ENCODE peak calls at places on chromosomes 6 and 20, in five cellular contexts. A is tibial nerve, S is ovary, Y is H1, Q is GM12878. T is an unnamed sample.

GRCh38 chr6:88378639-88379038 is 212.5 kb upstream of the CNR1 start:
- DNase-seq in Y (no peak), A (no peak), S (no peak), Q (no peak), T (no peak)

GRCh38 chr20:61913423-61914225 is 152.1 kb downstream of the TAF4 start:
- DNase-seq in A (no peak), Q (peak), S (no peak), Y (no peak), T (no peak)

GRCh38 chr6:31952140-31952805 is 6.4 kb downstream of the CFB start:
- DNase-seq in A (peak), S (peak), Y (peak), Q (no peak), T (peak)

GRCh38 chr6:17120019-17120418 is 18.2 kb downstream of the STMND1 start:
- DNase-seq in Q (no peak), A (no peak), S (no peak), Y (no peak), T (no peak)

GRCh38 chr6:40325041-40325440 is 262.1 kb downstream of the LRFN2 start:
- DNase-seq in S (no peak), Q (no peak), A (no peak), Y (no peak), T (peak)

GRCh38 chr6:135088818-135089809 is 34.5 kb upstream of the HBS1L start:
- DNase-seq in A (no peak), Y (no peak), S (no peak), Q (peak), T (no peak)

GRCh38 chr6:62150048-62150663 is 135.9 kb downstream of the KHDRBS2 start:
- DNase-seq in Q (no peak), A (no peak), S (no peak), Y (no peak), T (no peak)

GRCh38 chr20:57792386-57793095 is 82.7 kb upstream of the PMEPA1 start:
- DNase-seq in S (no peak), Y (no peak), Q (no peak), A (no peak), T (no peak)

GRCh38 chr6:82248233-82248735 is 740 bp upstream of the IBTK start:
- DNase-seq in A (no peak), Q (no peak), Y (no peak), S (no peak), T (peak)

GRCh38 chr6:31878761-31879542 is at the start of gene SLC44A4:
- DNase-seq in Q (no peak), Y (peak), A (no peak), S (no peak), T (peak)

GRCh38 chr6:170407200-170407599 is 100.6 kb downstream of the FAM120B start:
- DNase-seq in Q (no peak), S (no peak), Y (no peak), A (no peak), T (no peak)

GRCh38 chr6:53962631-53963030 is 148.6 kb upstream of the MLIP start:
- DNase-seq in S (no peak), A (no peak), Q (no peak), Y (no peak), T (no peak)

GRCh38 chr6:161103475-161103874 is 111.9 kb downstream of the MAP3K4 start:
- DNase-seq in Y (no peak), A (no peak), S (no peak), Q (no peak), T (no peak)

GRCh38 chr20:19026121-19026878 is 186.1 kb upstream of the SLC24A3 start:
- DNase-seq in Q (peak), Y (peak), A (no peak), S (peak), T (no peak)

GRCh38 chr6:152301806-152302568 is 335.2 kb downstream of the SYNE1 start:
- DNase-seq in S (peak), A (peak), Y (peak), Q (peak), T (peak)

GRCh38 chr20:54254596-54254995 is 46.7 kb downstream of the PFDN4 start:
- DNase-seq in A (no peak), Q (no peak), S (no peak), Y (no peak), T (no peak)

GRCh38 chr6:5540375-5540774 is 279.1 kb downstream of the FARS2 start:
- DNase-seq in Q (no peak), S (no peak), A (no peak), Y (no peak), T (no peak)

GRCh38 chr6:114939630-114940029 is 596.8 kb upstream of the HS3ST5 start:
- DNase-seq in Y (no peak), A (no peak), S (no peak), Q (no peak), T (no peak)

GRCh38 chr6:100449239-100449691 is 15.5 kb downstream of the SIM1 start:
- DNase-seq in Y (no peak), Q (no peak), S (no peak), A (no peak), T (no peak)

GRCh38 chr6:24982231-24982630 is 46.5 kb upstream of the RIPOR2 start:
- DNase-seq in Q (no peak), Y (no peak), A (no peak), S (no peak), T (no peak)

DNA sequence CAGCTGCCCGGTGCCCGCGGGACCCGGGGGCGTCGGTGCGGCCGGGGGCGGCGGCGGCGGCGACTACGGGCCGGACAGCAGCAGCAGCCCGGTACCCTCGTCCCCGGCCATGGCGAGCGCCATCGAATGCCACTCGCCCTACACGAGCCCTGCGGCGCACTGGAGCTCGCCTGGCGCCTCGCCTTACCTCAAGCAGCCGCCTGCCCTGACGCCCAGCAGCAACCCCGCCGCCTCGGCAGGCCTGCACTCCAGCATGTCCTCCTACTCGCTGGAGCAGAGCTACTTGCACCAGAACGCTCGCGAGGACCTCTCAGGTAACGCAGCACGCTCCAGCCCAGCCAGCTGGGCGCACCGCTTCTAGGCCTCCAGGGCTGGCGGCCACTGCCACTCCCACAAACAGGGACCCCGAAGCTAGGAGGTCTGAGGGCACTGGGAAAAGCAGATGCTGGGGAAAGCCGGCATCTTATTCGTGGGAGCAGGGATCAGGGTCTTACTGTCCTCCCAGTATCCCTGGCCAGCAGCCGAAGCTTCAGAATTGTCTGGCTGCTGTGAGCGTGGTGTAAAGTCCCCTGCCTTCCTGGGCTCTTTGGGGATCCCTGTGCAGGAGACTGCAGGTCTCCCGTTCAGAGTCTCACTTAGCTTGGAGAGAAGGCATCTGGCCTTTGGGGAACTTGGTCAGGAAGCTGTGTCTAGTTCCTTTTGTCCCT is 1.6 kb downstream of the FOXF2 start:
- DNase-seq in S (no peak), Y (peak), A (no peak), Q (no peak), T (no peak)
- H3K4me3 ChIP-seq in S (no peak), Y (no peak), A (peak), Q (no peak), T (peak)

DNA sequence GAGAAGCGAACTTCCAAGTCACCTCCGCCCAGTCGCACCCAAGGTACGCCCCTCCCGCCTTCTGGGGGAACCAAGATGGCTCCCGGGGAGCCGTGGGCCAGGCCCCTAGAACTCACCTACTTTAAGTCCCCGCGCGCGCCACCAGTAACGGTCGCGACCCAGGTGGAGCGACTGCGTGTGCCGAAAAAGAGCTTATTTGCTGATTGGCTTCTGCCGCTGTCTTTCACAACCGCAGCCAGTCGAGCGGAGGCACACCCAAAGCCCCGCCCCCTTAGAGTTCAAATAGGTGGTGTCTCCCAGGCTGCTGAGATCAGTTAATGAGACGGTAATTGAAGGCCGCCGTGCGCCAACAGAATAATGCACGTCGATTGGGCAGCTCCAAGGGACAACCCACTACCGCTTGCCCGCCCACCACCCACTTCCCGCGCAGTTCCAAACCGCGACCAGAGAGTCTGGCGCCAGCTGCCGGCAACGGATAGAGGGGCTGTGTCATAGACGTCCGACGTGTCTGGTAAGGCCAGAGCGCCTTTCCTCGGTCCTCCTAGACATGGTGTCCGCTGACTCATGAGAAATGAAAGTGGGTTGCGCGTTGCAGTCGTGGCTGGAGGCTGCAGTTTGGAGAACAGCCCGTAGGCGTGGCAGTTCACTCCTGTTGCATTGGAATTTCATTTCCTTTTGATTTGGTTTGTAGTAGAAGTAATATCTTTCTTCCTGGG is at the start of gene MDC1:
- DNase-seq in Y (peak), S (peak), A (peak), Q (peak), T (peak)
- TF ChIP-seq EP300 in Y (peak), S (peak), A (peak), Q (peak), T (no peak)

GRCh38 chr6:119076966-119077642 is 1.4 kb downstream of the FAM184A start:
- DNase-seq in S (no peak), A (no peak), Q (no peak), Y (no peak), T (no peak)
- H3K4me3 ChIP-seq in S (peak), A (peak), Q (no peak), Y (peak), T (peak)

GRCh38 chr6:74579794-74580193 is 626.1 kb downstream of the COL12A1 start:
- DNase-seq in A (no peak), Q (no peak), S (no peak), Y (no peak), T (no peak)

GRCh38 chr6:74577619-74578018 is 628.2 kb downstream of the COL12A1 start:
- DNase-seq in A (no peak), S (no peak), Q (no peak), Y (no peak), T (no peak)

GRCh38 chr6:74574794-74575193 is 631.1 kb downstream of the COL12A1 start:
- DNase-seq in Y (no peak), S (no peak), A (no peak), Q (no peak), T (no peak)

GRCh38 chr6:74581681-74582080 is 624.2 kb downstream of the COL12A1 start:
- DNase-seq in Q (no peak), S (no peak), Y (no peak), A (no peak), T (no peak)

DNA sequence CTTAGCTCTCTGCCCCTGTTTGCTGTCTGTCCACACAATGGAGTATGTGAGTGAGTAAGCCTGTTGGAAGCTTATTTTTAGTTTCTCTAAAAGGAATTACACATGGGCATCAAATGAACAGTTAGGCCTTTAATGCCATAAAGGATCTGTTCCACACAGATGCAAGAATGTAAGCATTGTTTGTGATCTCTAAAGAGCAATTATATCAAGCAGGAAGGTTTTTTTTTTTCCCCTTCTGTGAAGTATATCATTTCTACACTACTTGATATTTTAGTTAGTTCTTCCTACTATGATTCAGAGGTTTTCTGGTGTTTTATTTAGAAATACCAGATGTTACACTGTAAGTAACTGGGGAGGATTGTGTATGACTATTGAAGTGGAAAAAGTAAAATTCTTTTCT is 627.5 kb downstream of the COL12A1 start:
- DNase-seq in A (no peak), S (no peak), Y (no peak), Q (no peak), T (no peak)
- TF ChIP-seq EP300 in A (no peak), S (no peak), Y (no peak), Q (no peak), T (no peak)

GRCh38 chr6:33752139-33753015 is 5.7 kb upstream of the IP6K3 start:
- DNase-seq in S (no peak), Y (no peak), A (no peak), Q (no peak), T (peak)
- H3K4me3 ChIP-seq in S (no peak), Y (no peak), A (no peak), Q (no peak), T (no peak)

GRCh38 chr6:36098253-36098919 is 31.9 kb upstream of the MAPK13 start:
- DNase-seq in A (no peak), Q (no peak), S (no peak), Y (no peak), T (no peak)

GRCh38 chr6:36099872-36100483 is 30.3 kb upstream of the MAPK13 start:
- DNase-seq in S (no peak), Q (no peak), A (no peak), Y (no peak), T (no peak)

GRCh38 chr6:36095497-36096391 is 34.6 kb upstream of the MAPK13 start:
- DNase-seq in Y (no peak), Q (no peak), S (no peak), A (no peak), T (peak)

GRCh38 chr6:36101691-36102090 is 28.6 kb upstream of the MAPK13 start:
- DNase-seq in Q (no peak), S (no peak), Y (no peak), A (no peak), T (no peak)

GRCh38 chr6:36098920-36099647 is 31.2 kb upstream of the MAPK13 start:
- DNase-seq in S (no peak), A (no peak), Q (no peak), Y (no peak), T (no peak)
- TF ChIP-seq EP300 in S (no peak), A (no peak), Q (no peak), Y (no peak), T (no peak)

GRCh38 chr20:48444249-48444648 is 383.6 kb downstream of the PREX1 start:
- DNase-seq in S (no peak), A (no peak), Y (no peak), Q (no peak), T (no peak)

GRCh38 chr20:48445827-48446226 is 382.0 kb downstream of the PREX1 start:
- DNase-seq in Y (no peak), Q (no peak), A (no peak), S (no peak), T (no peak)

GRCh38 chr20:48437146-48437545 is 390.7 kb downstream of the PREX1 start:
- DNase-seq in S (no peak), Y (no peak), A (no peak), Q (no peak), T (no peak)

DNA sequence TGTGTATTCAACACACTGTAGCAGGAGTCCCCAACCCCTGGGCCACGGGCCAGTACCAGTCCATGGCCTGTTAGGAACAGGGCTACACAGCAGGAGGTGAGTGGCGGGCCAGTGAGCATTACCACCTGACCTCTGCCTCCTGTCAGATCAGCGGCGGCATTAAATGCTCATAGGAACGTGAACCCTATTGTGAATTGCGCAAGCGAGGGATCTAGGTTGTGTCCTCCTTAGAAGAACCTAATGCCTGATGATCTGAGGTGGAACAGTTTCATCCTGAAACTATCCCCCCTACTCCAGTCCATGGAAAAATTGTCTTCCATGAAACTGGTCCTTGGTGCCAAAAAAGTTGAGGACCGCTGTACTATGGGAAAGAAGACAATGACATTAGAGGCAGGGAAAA is 386.9 kb downstream of the PREX1 start:
- DNase-seq in S (no peak), A (no peak), Y (no peak), Q (no peak), T (no peak)
- H3K4me3 ChIP-seq in S (no peak), A (no peak), Y (no peak), Q (no peak), T (no peak)

GRCh38 chr6:105592329-105592728 is 189.4 kb upstream of the PREP start:
- DNase-seq in Q (no peak), S (no peak), A (no peak), Y (no peak), T (no peak)

GRCh38 chr6:105594272-105594671 is 191.4 kb upstream of the PREP start:
- DNase-seq in Q (no peak), S (no peak), Y (no peak), A (no peak), T (no peak)

GRCh38 chr6:105594821-105595220 is 191.9 kb upstream of the PREP start:
- DNase-seq in Q (no peak), A (no peak), S (no peak), Y (no peak), T (no peak)

GRCh38 chr6:105593056-105593455 is 190.2 kb upstream of the PREP start:
- DNase-seq in Q (no peak), S (no peak), Y (no peak), A (no peak), T (no peak)

GRCh38 chr6:105593805-105594231 is 190.9 kb upstream of the PREP start:
- DNase-seq in Q (no peak), S (no peak), Y (no peak), A (no peak), T (no peak)
- TF ChIP-seq EP300 in Q (no peak), S (no peak), Y (no peak), A (no peak), T (no peak)